ENCODE peak calls at places on chromosome 15, in five cellular contexts. P, G, A, X and Y are unnamed samples. For H3K27me3 and H3K36me3, the result is how much of the 10 kb centered on the place peaks cover.

GRCh38 chr15:67196672-67197363 is 57.6 kb downstream of the AAGAB start:
- DNase-seq in P (peak), G (no peak), A (no peak), X (no peak), Y (no peak)

GRCh38 chr15:73127302-73127936 is 75.2 kb downstream of the NEO1 start:
- DNase-seq in P (peak), G (peak), A (peak), X (peak), Y (peak)

GRCh38 chr15:39781147-39781966 is 1.3 kb downstream of the FSIP1 start:
- DNase-seq in P (no peak), G (no peak), A (no peak), X (no peak), Y (no peak)

GRCh38 chr15:99476413-99477222 is 89.2 kb upstream of the MEF2A start:
- DNase-seq in P (peak), G (peak), A (peak), X (peak), Y (peak)

GRCh38 chr15:67511606-67512005 is 9.3 kb upstream of the C15orf61 start:
- DNase-seq in P (peak), G (no peak), A (no peak), X (no peak), Y (no peak)

GRCh38 chr15:28191832-28192231 is 92.7 kb upstream of the OCA2 start:
- DNase-seq in P (peak), G (peak), A (peak), X (peak), Y (peak)

GRCh38 chr15:62625421-62626033 is 417.0 kb upstream of the TPM1 start:
- DNase-seq in P (peak), G (no peak), A (peak), X (no peak), Y (no peak)

GRCh38 chr15:98530570-98530969 is 117.8 kb upstream of the IGF1R start:
- DNase-seq in P (no peak), G (no peak), A (no peak), X (no peak), Y (no peak)

GRCh38 chr15:73171711-73172110 is 119.4 kb downstream of the NEO1 start:
- DNase-seq in P (no peak), G (no peak), A (no peak), X (no peak), Y (no peak)

GRCh38 chr15:85726446-85726845 is 68.3 kb downstream of the KLHL25 start:
- DNase-seq in P (no peak), G (no peak), A (no peak), X (no peak), Y (no peak)

GRCh38 chr15:48395532-48396011 is 64.3 kb downstream of the DUT start:
- DNase-seq in P (peak), G (no peak), A (no peak), X (no peak), Y (no peak)

GRCh38 chr15:80160570-80161156 is 7.9 kb downstream of the FAH start:
- DNase-seq in P (peak), G (no peak), A (no peak), X (no peak), Y (peak)

GRCh38 chr15:81011593-81011992 is 10.9 kb downstream of the TLNRD1 start:
- DNase-seq in P (peak), G (no peak), A (no peak), X (no peak), Y (no peak)

GRCh38 chr15:57769266-57769665 is 62.8 kb downstream of the POLR2M start:
- DNase-seq in P (peak), G (no peak), A (peak), X (no peak), Y (no peak)

GRCh38 chr15:56445746-56446145 is 19.2 kb downstream of the MNS1 start:
- DNase-seq in P (no peak), G (no peak), A (no peak), X (no peak), Y (no peak)

GRCh38 chr15:63350178-63350621 is 31.4 kb downstream of the CA12 start:
- DNase-seq in P (no peak), G (no peak), A (no peak), X (no peak), Y (no peak)

GRCh38 chr15:40702077-40702476 is 7.1 kb downstream of the RAD51 start:
- DNase-seq in P (peak), G (no peak), A (no peak), X (no peak), Y (peak)

GRCh38 chr15:101048191-101049011 is 129.2 kb downstream of the LRRK1 start:
- DNase-seq in P (no peak), G (no peak), A (peak), X (peak), Y (peak)

GRCh38 chr15:31084176-31084575 is 17.3 kb downstream of the TRPM1 start:
- DNase-seq in P (no peak), G (no peak), A (no peak), X (no peak), Y (no peak)

GRCh38 chr15:33016405-33017024 is 178.0 kb downstream of the FMN1 start:
- DNase-seq in P (no peak), G (no peak), A (no peak), X (no peak), Y (no peak)

DNA sequence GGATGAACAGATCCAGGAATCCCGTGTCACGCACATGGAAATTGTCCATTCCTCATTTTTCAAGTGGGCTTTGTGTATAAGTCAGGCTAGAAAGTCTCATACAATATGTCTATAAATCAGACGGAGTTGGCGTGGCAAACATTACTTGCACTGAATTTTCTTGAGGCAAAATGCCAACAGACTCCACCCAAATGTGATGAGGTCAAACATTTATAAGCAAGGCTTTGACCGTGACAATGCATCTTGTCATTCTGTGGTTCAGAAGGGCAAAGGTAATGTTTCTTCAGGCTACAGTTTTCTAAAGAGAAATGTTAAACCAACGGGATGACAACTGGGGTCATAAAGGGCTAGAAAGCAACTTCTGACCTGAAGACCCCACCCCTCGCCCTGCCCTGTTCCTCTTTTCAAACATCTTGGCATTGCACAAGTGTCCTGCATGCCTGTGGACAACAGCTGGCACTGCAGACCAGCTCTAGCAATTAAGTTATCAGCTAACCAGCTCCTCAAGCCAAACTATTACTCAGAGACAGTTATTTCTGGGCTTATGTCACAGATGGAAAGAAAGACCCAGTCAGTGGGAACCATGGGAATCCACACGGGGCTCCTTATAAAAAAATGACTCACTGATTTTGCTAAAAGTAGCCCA is 36.5 kb upstream of the SPTBN5 start:
- DNase-seq in P (peak), G (no peak), A (no peak), X (no peak), Y (no peak)
- H3K4me3 ChIP-seq in P (no peak), G (no peak), A (no peak), X (no peak), Y (no peak)

GRCh38 chr15:69823223-69823907 is 274.4 kb downstream of the TLE3 start:
- DNase-seq in P (peak), G (no peak), A (peak), X (no peak), Y (no peak)
- H3K27me3 ChIP-seq in P (under half), G (under half), A (under half), X (under half), Y (under half)

GRCh38 chr15:74621936-74622335 is 6.3 kb downstream of the CLK3 start:
- DNase-seq in P (no peak), G (peak), A (no peak), X (no peak), Y (peak)
- H3K36me3 ChIP-seq in P (half or more), G (under half), A (half or more), X (half or more), Y (half or more)

DNA sequence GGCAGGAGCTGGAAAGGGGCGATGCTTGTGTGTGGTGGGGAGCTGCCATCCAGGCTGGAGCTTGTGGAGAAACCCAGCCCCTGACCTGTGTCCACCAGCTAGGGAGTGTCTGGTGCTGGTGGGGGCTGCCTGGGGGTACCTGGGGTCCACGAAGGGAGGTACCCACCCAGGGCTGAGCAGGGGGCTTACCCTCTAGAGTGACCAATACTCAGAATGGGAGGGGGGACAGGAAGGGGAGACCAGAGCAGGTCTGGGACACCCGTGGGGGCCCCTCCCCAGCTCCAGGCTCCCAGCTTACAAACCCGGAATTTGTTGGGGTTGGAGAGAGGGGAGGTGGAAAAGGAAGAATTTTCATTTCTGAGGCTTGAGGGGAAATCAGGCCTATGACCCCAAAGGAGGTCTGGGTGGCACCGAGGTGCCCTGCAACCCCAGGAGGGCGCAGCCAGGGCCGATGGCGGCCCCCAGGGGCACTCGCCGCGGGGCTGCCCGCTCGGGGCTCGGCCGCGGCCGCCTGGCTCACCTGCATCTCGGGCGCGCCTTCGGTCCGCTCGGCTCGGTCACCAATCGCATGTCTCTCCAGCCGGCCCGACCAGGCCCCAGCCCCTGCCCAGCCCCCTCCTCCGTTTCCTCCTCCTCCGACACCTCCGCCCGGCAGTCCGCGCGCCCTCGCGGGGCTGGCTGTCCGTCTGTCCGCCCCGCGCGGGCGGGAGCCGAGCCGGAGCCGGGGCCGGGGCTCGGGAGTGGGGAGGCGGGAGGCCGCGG is 741 bp downstream of the LINGO1 start:
- DNase-seq in P (no peak), G (peak), A (peak), X (no peak), Y (peak)
- H3K4me3 ChIP-seq in P (no peak), G (peak), A (peak), X (no peak), Y (peak)

DNA sequence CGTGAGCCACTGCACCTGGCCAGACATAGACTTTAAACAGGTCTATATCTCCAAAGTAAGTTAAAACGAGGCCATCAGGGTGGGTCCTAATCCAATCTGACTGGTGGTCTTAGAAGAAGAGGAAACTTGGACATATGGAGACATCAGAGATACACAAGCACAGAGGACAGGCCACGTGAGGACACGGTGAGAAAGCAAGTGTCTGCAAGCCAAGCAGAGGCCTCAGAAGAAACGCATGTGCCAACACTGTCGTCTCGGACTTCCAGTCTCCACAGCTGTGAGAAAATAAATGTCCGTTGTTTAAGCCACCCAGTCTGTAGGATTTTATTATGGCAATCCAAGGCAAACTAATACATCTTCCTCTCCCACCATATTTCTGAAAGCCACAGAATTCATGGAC is 43.9 kb downstream of the MRPL46 start:
- DNase-seq in P (no peak), G (no peak), A (no peak), X (no peak), Y (no peak)
- H3K27me3 ChIP-seq in P (under half), G (under half), A (under half), X (under half), Y (under half)

GRCh38 chr15:52204657-52205056 is 13.5 kb upstream of the GNB5 start:
- DNase-seq in P (no peak), G (no peak), A (no peak), X (no peak), Y (no peak)

GRCh38 chr15:52208306-52208946 is 17.2 kb upstream of the GNB5 start:
- DNase-seq in P (peak), G (peak), A (peak), X (peak), Y (peak)

GRCh38 chr15:52200831-52201365 is 9.7 kb upstream of the GNB5 start:
- DNase-seq in P (no peak), G (no peak), A (no peak), X (no peak), Y (no peak)

DNA sequence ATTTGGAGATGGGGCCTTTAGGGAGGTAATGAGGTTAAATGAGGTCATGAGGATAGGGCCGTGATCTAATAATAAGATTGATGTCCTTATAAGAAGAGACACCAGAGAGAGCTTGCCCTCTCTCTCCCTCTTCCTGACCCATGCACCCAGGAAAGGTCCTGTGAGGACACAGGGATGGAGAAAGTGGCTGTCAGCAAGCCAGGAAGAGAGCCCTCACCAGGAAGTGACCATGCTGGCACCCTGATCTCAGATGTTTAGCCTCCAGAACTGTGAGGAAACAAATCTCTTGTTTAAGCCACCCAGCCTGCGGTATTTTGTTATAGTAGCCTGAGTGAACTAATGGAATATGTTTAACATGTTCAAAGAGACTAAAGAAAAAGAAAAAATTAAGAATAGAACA is 15.3 kb upstream of the GNB5 start:
- DNase-seq in P (no peak), G (no peak), A (no peak), X (peak), Y (no peak)
- H3K36me3 ChIP-seq in P (under half), G (under half), A (under half), X (under half), Y (under half)

GRCh38 chr15:75616766-75617165 is 8.8 kb downstream of the SNUPN start:
- DNase-seq in P (no peak), G (no peak), A (no peak), X (no peak), Y (no peak)

GRCh38 chr15:75622505-75622904 is 3.0 kb downstream of the SNUPN start:
- DNase-seq in P (no peak), G (no peak), A (no peak), X (no peak), Y (no peak)

GRCh38 chr15:75625542-75626347 is at the start of gene SNUPN:
- DNase-seq in P (peak), G (peak), A (peak), X (peak), Y (peak)

GRCh38 chr15:75620043-75620775 is 5.3 kb downstream of the SNUPN start:
- DNase-seq in P (peak), G (no peak), A (no peak), X (no peak), Y (no peak)

DNA sequence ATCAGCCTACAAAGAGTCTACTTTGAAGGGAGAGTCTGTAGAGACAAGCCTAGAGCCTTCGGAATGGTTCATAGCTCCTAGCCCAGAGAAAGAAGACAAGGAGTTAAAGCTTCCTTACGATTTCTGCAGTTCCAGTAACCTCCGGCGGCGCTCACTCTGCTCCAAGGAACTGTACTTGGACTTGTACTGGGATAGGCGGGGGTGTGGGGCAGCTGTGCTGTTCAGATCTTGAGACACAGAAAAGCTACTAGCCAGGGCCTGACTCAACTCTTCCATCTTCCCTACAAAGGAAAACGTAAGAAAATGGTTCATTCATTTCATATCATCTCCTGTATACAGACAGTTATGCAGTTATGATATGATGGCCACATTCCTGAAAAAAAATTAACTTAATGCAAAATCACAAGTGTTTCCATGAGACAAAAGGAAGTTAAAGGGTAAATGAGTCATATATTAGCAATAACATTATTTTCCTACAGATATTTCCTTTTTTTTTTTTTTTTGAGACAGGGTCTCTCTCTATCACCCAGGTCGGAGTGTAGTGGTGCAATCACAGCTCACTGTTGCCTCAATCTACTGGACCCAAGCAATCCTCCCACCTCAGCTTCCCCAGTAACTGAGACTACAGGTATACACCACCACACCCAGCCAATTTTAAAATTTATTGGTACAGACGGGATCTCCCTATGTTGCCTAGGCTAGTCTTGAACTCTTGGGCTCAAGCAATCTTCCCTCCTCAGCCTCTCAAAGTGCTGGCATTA is 4.6 kb downstream of the SNUPN start:
- DNase-seq in P (peak), G (no peak), A (no peak), X (no peak), Y (no peak)
- H3K4me3 ChIP-seq in P (no peak), G (no peak), A (no peak), X (no peak), Y (no peak)

DNA sequence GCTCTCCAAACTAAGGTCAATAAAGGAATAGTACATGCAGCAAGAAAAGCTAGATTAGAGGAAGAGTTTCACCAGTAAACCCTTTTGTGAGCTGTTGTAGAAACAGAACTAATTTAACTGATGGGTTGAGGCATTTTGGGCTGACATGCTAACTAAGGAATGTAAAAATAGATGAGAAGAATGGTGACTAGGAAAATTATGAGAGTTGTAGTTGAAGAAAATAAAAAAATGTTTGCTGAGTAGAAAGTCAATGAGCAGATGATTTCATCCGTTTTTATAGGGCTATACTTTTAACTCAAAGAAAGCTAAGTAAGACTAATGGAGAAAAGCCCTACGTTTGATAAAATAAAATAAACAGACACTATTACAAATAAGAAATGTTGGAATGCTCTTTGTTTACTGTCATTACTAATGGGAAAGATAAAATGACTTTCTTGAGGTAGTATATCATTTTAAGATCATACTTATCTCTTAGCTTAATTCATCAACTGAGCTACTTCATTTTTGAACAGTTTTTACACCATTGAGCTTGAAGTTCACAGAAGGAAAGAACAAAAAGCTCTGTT is 209.4 kb upstream of the DPH6 start:
- DNase-seq in P (no peak), G (no peak), A (no peak), X (no peak), Y (no peak)
- H3K27me3 ChIP-seq in P (under half), G (under half), A (under half), X (under half), Y (under half)

GRCh38 chr15:68784206-68784605 is 36.5 kb downstream of the ANP32A start:
- DNase-seq in P (no peak), G (no peak), A (no peak), X (peak), Y (peak)

GRCh38 chr15:68781209-68781608 is 39.5 kb downstream of the ANP32A start:
- DNase-seq in P (no peak), G (no peak), A (no peak), X (no peak), Y (no peak)

GRCh38 chr15:68782589-68783161 is 38.0 kb downstream of the ANP32A start:
- DNase-seq in P (no peak), G (no peak), A (no peak), X (peak), Y (no peak)

GRCh38 chr15:68783226-68784054 is 37.3 kb downstream of the ANP32A start:
- DNase-seq in P (no peak), G (peak), A (peak), X (peak), Y (peak)

GRCh38 chr15:68781766-68782588 is 38.7 kb downstream of the ANP32A start:
- DNase-seq in P (no peak), G (no peak), A (no peak), X (peak), Y (no peak)
- H3K36me3 ChIP-seq in P (half or more), G (under half), A (half or more), X (half or more), Y (under half)

GRCh38 chr15:64748251-64748650 is 27.1 kb downstream of the RBPMS2 start:
- DNase-seq in P (no peak), G (no peak), A (no peak), X (no peak), Y (no peak)
- H3K4me3 ChIP-seq in P (no peak), G (no peak), A (no peak), X (no peak), Y (no peak)